ENCODE peak calls at places on chromosome 19, in ten cellular contexts. G is uterus, B is A549, C is sigmoid colon, X is IMR-90, R is adrenal gland, L is stomach, K is ovary, W is heart left ventricle, H is endothelial cell of umbilical vein. O is an unnamed sample.

GRCh38 chr19:41192574-41193419 is at the start of gene CYP2S1:
- DNase-seq in L (peak; percentile 72), G (no peak), B (peak; percentile 93), R (no peak), C (no peak), K (no peak), X (peak; percentile 22), W (no peak), H (no peak), O (no peak)

GRCh38 chr19:55373993-55374757 is 2.5 kb upstream of the TMEM190 start:
- DNase-seq in L (no peak), G (no peak), K (no peak), W (no peak), C (no peak), B (peak; percentile 75), R (no peak), H (no peak), X (peak; percentile 74), O (no peak)

GRCh38 chr19:54882758-54883157 is 8.7 kb downstream of the FCAR start:
- DNase-seq in K (no peak), L (no peak), B (no peak), X (no peak), G (no peak), C (no peak), H (peak; percentile 9), R (no peak), W (no peak), O (no peak)

GRCh38 chr19:29479941-29480340 is 45.9 kb upstream of the VSTM2B start:
- DNase-seq in W (no peak), L (no peak), C (peak; percentile 35), K (no peak), G (no peak), H (no peak), X (no peak), B (no peak), R (no peak), O (no peak)

GRCh38 chr19:12065100-12065538 is 588 bp downstream of the ZNF844 start:
- DNase-seq in X (peak; percentile 38), K (no peak), C (peak; percentile 70), R (no peak), H (no peak), L (no peak), B (no peak), G (no peak), W (no peak), O (no peak)

GRCh38 chr19:55679343-55680257 is 4.6 kb downstream of the EPN1 start:
- DNase-seq in G (no peak), X (peak; percentile 73), K (no peak), H (no peak), W (no peak), L (no peak), C (no peak), R (no peak), B (no peak), O (no peak)

GRCh38 chr19:43534811-43535761 is 2.1 kb downstream of the ZNF575 start:
- DNase-seq in C (peak; percentile 87), K (peak; percentile 74), R (peak; percentile 78), B (peak; percentile 59), X (peak; percentile 61), G (peak; percentile 73), L (peak; percentile 68), H (peak; percentile 66), W (peak; percentile 79), O (peak; percentile 56)

GRCh38 chr19:44007473-44007872 is 4.7 kb downstream of the ZNF230 start:
- DNase-seq in H (no peak), W (no peak), C (no peak), X (no peak), R (no peak), G (no peak), K (no peak), L (no peak), B (no peak), O (no peak)

DNA sequence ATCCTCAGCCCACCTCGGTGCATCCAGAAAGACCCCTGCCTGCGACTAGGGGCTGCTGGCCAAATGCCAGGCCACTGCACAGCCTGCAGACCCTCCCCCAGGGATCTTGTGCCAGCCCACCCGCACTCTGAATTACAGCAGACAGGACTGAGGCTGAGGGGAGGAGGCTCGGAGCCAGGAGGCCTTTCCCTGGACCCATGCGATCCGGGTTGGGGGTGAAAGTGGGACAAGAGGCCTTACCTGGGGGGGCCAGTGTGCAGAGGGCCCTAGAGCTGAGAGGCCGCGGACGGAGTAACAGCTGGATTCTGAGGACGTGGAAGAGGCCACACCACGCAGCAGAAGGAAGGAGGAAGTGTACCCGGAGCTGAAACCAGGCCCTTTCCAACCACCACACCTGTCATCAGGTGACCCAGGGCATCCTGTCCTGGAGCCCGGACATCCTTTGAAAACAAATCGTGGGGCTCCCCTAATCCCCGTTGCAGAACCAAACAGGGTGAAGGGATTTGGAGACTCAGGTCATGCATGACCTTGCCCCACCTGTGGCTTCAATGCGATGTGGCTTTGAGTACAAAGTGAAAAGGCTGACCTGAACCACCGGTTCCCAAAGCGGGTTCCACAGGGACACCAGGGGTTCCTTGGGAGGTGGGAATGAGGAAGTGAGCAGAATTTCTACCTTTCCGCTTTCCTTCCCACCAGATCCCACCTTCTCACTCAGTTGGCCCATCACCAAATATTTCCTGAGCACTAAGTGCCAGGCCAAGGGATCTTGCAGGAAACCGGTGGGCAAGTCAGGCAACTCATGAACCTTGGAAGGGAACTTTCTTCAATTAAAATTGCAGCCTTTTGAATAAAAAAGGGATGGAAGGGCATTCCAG is 828 bp downstream of the FUT6 start:
- DNase-seq in H (no peak), X (no peak), L (no peak), K (no peak), B (no peak), C (no peak), W (no peak), G (no peak), R (no peak), O (no peak)
- TF ChIP-seq POLR2A in H (no peak), X (no peak), L (no peak), K (no peak), B (no peak), C (no peak), W (no peak), G (no peak), R (no peak), O (peak; percentile 66)

DNA sequence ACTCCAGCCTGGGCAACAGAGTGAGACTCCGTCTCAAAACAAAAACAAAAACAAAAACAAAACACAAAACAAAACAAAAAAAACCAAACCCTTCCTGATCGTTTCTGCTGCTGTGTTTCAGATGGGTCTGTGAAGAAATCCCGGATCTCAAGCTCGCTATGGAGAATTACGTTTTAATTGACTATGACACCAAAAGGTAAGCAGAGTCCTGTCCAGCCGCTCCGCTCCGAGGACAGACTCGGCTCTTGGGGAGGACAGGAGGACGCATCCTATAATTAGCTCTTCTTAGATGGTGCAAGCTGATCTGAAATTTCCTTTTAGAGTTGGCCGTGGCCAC is 22.0 kb downstream of the DOT1L start:
- DNase-seq in L (no peak), X (no peak), G (no peak), C (no peak), K (no peak), W (no peak), R (no peak), H (no peak), B (no peak), O (no peak)
- H3K27ac ChIP-seq in L (peak overlapping the region; percentile 45), X (peak overlapping the region; percentile 51), G (peak overlapping the region; percentile 77), C (peak overlapping the region; percentile 80), K (no peak overlapping the region), W (peak overlapping the region; percentile 81), R (no peak overlapping the region), H (peak overlapping the region; percentile 13), B (no peak overlapping the region), O (peak overlapping the region; percentile 57)

DNA sequence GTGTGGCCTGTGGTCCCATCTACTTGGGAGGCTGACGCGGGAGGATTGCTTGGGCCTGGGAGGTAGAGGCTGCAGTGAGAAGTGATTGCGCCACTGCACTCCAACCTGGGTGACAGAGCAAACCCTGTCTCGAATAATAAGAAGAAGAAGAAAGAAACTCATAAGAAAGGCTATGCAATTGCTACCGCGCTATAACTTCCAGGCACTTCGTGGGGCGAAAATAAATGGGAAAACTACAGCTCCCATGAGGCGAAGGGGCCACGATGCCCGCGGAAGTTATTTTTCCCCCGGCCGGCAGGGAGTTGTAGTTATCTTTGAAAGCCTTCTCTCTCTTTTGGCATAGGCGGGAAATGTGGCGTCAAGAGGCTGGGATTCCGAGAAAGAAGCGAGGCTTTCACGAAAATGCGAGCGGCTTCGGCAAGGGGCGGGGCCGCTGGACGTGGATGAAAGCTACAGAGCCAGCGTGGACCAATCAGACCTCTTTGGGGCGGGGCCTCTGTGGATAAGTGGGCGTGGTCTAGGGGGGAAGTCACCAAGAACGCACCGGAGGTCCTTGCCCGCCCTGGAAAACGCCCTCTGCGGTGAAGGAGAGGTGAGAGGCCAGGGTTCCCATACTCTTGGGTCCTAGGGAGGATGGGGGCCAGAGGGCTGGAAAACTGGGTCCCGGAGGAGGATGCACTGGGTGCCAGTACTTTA is at the start of gene NUCB1:
- DNase-seq in H (peak; percentile 99), X (peak; percentile 97), B (peak; percentile 100), K (peak; percentile 99), W (peak; percentile 99), G (peak; percentile 100), L (peak; percentile 99), C (peak; percentile 100), R (peak; percentile 100), O (peak; percentile 100)
- TF ChIP-seq CTCF in H (no peak), X (peak; percentile 42), B (no peak), K (peak; percentile 48), W (peak; percentile 31), G (peak; percentile 26), L (peak; percentile 16), C (peak; percentile 30), R (peak; percentile 52), O (peak; percentile 40)

GRCh38 chr19:3975144-3975543 is 4.2 kb upstream of the DAPK3 start:
- DNase-seq in R (no peak), H (no peak), W (no peak), C (no peak), G (no peak), K (no peak), L (no peak), X (no peak), B (no peak), O (no peak)

GRCh38 chr19:3976495-3977241 is 5.8 kb upstream of the DAPK3 start:
- DNase-seq in C (peak; percentile 66), B (no peak), G (no peak), H (no peak), L (no peak), W (no peak), K (peak; percentile 52), R (peak; percentile 95), X (no peak), O (no peak)

GRCh38 chr19:3978145-3978544 is 7.1 kb downstream of the EEF2 start:
- DNase-seq in X (no peak), W (no peak), R (no peak), L (no peak), G (no peak), C (no peak), B (no peak), K (no peak), H (no peak), O (no peak)

GRCh38 chr19:3977242-3978143 is 6.6 kb upstream of the DAPK3 start:
- DNase-seq in W (no peak), G (no peak), C (peak; percentile 67), H (no peak), K (peak; percentile 38), B (no peak), R (no peak), X (no peak), L (no peak), O (no peak)

DNA sequence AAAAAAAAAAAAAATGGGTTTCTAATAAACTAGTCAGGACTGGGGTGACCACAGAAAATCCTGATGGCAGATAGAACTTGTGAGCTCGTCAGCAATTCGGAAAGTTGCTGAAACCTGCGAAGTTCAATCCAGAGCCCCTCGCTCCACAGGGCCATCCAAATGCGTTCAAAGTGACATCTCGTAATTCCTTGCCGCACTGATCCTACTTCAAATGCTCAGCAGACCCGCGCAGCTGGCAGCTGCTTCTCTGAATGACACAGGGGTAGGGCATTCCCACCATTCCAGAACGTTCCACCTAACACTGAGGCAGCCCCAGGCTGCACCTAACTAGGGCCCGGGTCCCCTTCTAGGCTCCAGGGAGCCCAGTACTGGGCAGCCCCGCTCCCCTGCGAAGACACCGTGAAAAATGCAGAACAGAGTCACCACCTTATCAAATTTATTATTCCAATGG is 4.8 kb upstream of the DAPK3 start:
- DNase-seq in B (no peak), G (no peak), H (no peak), L (no peak), R (no peak), W (no peak), C (no peak), K (peak; percentile 32), X (no peak), O (no peak)
- TF ChIP-seq POLR2A in B (no peak), G (no peak), H (no peak), L (no peak), R (no peak), W (no peak), C (no peak), K (no peak), X (peak; percentile 48), O (no peak)

O was measured in Peyer's patch.